ENCODE peak calls at places on chromosomes 5 and 9, in six cellular contexts. One of them, this sample, is unnamed.

GRCh38 chr5:67542489-67542888 is 345.9 kb upstream of the CD180 start:
- DNase-seq in mesenchymal stem cell: no peak
- DNase-seq in H9: no peak
- DNase-seq in H1: no peak
- DNase-seq in IMR-90: no peak
- DNase-seq in trophoblast cell: no peak
- DNase-seq in this sample: no peak

GRCh38 chr9:17349816-17350215 is 215.0 kb downstream of the CNTLN start:
- DNase-seq in mesenchymal stem cell: peak; percentile 32
- DNase-seq in H9: no peak
- DNase-seq in H1: no peak
- DNase-seq in IMR-90: peak; percentile 71
- DNase-seq in trophoblast cell: no peak
- DNase-seq in this sample: no peak

GRCh38 chr5:170262061-170262764 is 29.4 kb downstream of the C5orf58 start:
- DNase-seq in mesenchymal stem cell: no peak
- DNase-seq in H9: no peak
- DNase-seq in H1: no peak
- DNase-seq in IMR-90: no peak
- DNase-seq in trophoblast cell: no peak
- DNase-seq in this sample: no peak

GRCh38 chr9:111833941-111834340 is 39.2 kb upstream of the SHOC1 start:
- DNase-seq in mesenchymal stem cell: peak; percentile 59
- DNase-seq in H9: no peak
- DNase-seq in H1: no peak
- DNase-seq in IMR-90: peak; percentile 77
- DNase-seq in trophoblast cell: peak; percentile 85
- DNase-seq in this sample: no peak

GRCh38 chr9:123660691-123661090 is 269.2 kb downstream of the DENND1A start:
- DNase-seq in mesenchymal stem cell: no peak
- DNase-seq in H9: no peak
- DNase-seq in H1: no peak
- DNase-seq in IMR-90: no peak
- DNase-seq in trophoblast cell: peak; percentile 78
- DNase-seq in this sample: no peak

GRCh38 chr5:159777049-159777448 is 139.2 kb upstream of the ADRA1B start:
- DNase-seq in mesenchymal stem cell: no peak
- DNase-seq in H9: no peak
- DNase-seq in H1: no peak
- DNase-seq in IMR-90: peak; percentile 12
- DNase-seq in trophoblast cell: no peak
- DNase-seq in this sample: no peak

GRCh38 chr5:172463031-172463430 is 8.7 kb upstream of the SH3PXD2B start:
- DNase-seq in mesenchymal stem cell: no peak
- DNase-seq in H9: no peak
- DNase-seq in H1: no peak
- DNase-seq in IMR-90: no peak
- DNase-seq in trophoblast cell: no peak
- DNase-seq in this sample: no peak

GRCh38 chr5:63555874-63556273 is 406.4 kb downstream of the HTR1A start:
- DNase-seq in mesenchymal stem cell: no peak
- DNase-seq in H9: no peak
- DNase-seq in H1: no peak
- DNase-seq in IMR-90: no peak
- DNase-seq in trophoblast cell: no peak
- DNase-seq in this sample: no peak

GRCh38 chr9:95409650-95410426 is 92.3 kb upstream of the FANCC start:
- DNase-seq in mesenchymal stem cell: peak; percentile 94
- DNase-seq in H9: no peak
- DNase-seq in H1: no peak
- DNase-seq in IMR-90: peak; percentile 90
- DNase-seq in trophoblast cell: peak; percentile 50
- DNase-seq in this sample: no peak

GRCh38 chr9:35696520-35697215 is 6.9 kb upstream of the TPM2 start:
- DNase-seq in mesenchymal stem cell: peak; percentile 61
- DNase-seq in H9: peak; percentile 80
- DNase-seq in H1: no peak
- DNase-seq in IMR-90: peak; percentile 40
- DNase-seq in trophoblast cell: peak; percentile 80
- DNase-seq in this sample: no peak

GRCh38 chr9:121217609-121218292 is 16.1 kb upstream of the RAB14 start:
- DNase-seq in mesenchymal stem cell: no peak
- DNase-seq in H9: no peak
- DNase-seq in H1: no peak
- DNase-seq in IMR-90: peak; percentile 83
- DNase-seq in trophoblast cell: no peak
- DNase-seq in this sample: no peak

GRCh38 chr9:21993893-21994525 is at the start of gene CDKN2A:
- DNase-seq in mesenchymal stem cell: peak; percentile 79
- DNase-seq in H9: peak; percentile 60
- DNase-seq in H1: no peak
- DNase-seq in IMR-90: peak; percentile 31
- DNase-seq in trophoblast cell: peak; percentile 53
- DNase-seq in this sample: no peak

GRCh38 chr9:129331772-129332512 is 153.9 kb upstream of the IER5L start:
- DNase-seq in mesenchymal stem cell: no peak
- DNase-seq in H9: no peak
- DNase-seq in H1: no peak
- DNase-seq in IMR-90: no peak
- DNase-seq in trophoblast cell: no peak
- DNase-seq in this sample: no peak

GRCh38 chr5:42570946-42571625 is 147.8 kb downstream of the GHR start:
- DNase-seq in mesenchymal stem cell: peak; percentile 15
- DNase-seq in H9: no peak
- DNase-seq in H1: no peak
- DNase-seq in IMR-90: peak; percentile 1
- DNase-seq in trophoblast cell: no peak
- DNase-seq in this sample: no peak

GRCh38 chr5:30638899-30639298 is 554.6 kb upstream of the CDH6 start:
- DNase-seq in mesenchymal stem cell: no peak
- DNase-seq in H9: no peak
- DNase-seq in H1: no peak
- DNase-seq in IMR-90: no peak
- DNase-seq in trophoblast cell: no peak
- DNase-seq in this sample: no peak

GRCh38 chr9:135415586-135415985 is 64.0 kb upstream of the PPP1R26 start:
- DNase-seq in mesenchymal stem cell: no peak
- DNase-seq in H9: no peak
- DNase-seq in H1: no peak
- DNase-seq in IMR-90: no peak
- DNase-seq in trophoblast cell: no peak
- DNase-seq in this sample: no peak

GRCh38 chr9:22036866-22037626 is 27.9 kb upstream of the CDKN2B start:
- DNase-seq in mesenchymal stem cell: peak; percentile 45
- DNase-seq in H9: no peak
- DNase-seq in H1: no peak
- DNase-seq in IMR-90: peak; percentile 48
- DNase-seq in trophoblast cell: peak; percentile 71
- DNase-seq in this sample: no peak

GRCh38 chr5:94463739-94464138 is 154.7 kb downstream of the KIAA0825 start:
- DNase-seq in mesenchymal stem cell: no peak
- DNase-seq in H9: no peak
- DNase-seq in H1: no peak
- DNase-seq in IMR-90: peak; percentile 24
- DNase-seq in trophoblast cell: no peak
- DNase-seq in this sample: no peak

GRCh38 chr5:118533923-118534322 is 454.4 kb downstream of the DTWD2 start:
- DNase-seq in mesenchymal stem cell: no peak
- DNase-seq in H9: no peak
- DNase-seq in H1: no peak
- DNase-seq in IMR-90: no peak
- DNase-seq in trophoblast cell: no peak
- DNase-seq in this sample: no peak

GRCh38 chr9:78601957-78602565 is 305.1 kb downstream of the PSAT1 start:
- DNase-seq in mesenchymal stem cell: peak; percentile 45
- DNase-seq in H9: no peak
- DNase-seq in H1: no peak
- DNase-seq in IMR-90: peak; percentile 66
- DNase-seq in trophoblast cell: peak; percentile 74
- DNase-seq in this sample: peak; percentile 42

GRCh38 chr5:8908055-8908683 is 637.7 kb downstream of the SEMA5A start:
- DNase-seq in mesenchymal stem cell: peak; percentile 60
- DNase-seq in H9: peak; percentile 72
- DNase-seq in H1: peak; percentile 68
- DNase-seq in IMR-90: peak; percentile 43
- DNase-seq in trophoblast cell: peak; percentile 42
- DNase-seq in this sample: peak; percentile 27

GRCh38 chr5:136811551-136811950 is 446.2 kb upstream of the TRPC7 start:
- DNase-seq in mesenchymal stem cell: peak; percentile 84
- DNase-seq in H9: no peak
- DNase-seq in H1: no peak
- DNase-seq in IMR-90: peak; percentile 86
- DNase-seq in trophoblast cell: no peak
- DNase-seq in this sample: no peak

GRCh38 chr9:137494550-137495351 is 35.6 kb upstream of the NSMF start:
- DNase-seq in mesenchymal stem cell: no peak
- DNase-seq in H9: no peak
- DNase-seq in H1: no peak
- DNase-seq in IMR-90: no peak
- DNase-seq in trophoblast cell: peak; percentile 9
- DNase-seq in this sample: no peak

GRCh38 chr9:125260564-125260963 is 1.1 kb upstream of the GAPVD1 start:
- DNase-seq in mesenchymal stem cell: no peak
- DNase-seq in H9: no peak
- DNase-seq in H1: no peak
- DNase-seq in IMR-90: peak; percentile 54
- DNase-seq in trophoblast cell: no peak
- DNase-seq in this sample: no peak

GRCh38 chr5:105940181-105940580 is 1730.6 kb downstream of the EFNA5 start:
- DNase-seq in mesenchymal stem cell: no peak
- DNase-seq in H9: no peak
- DNase-seq in H1: no peak
- DNase-seq in IMR-90: no peak
- DNase-seq in trophoblast cell: no peak
- DNase-seq in this sample: no peak

GRCh38 chr5:135833521-135833920 is 942 bp upstream of the SLC25A48 start:
- DNase-seq in mesenchymal stem cell: no peak
- DNase-seq in H9: peak; percentile 21
- DNase-seq in H1: no peak
- DNase-seq in IMR-90: no peak
- DNase-seq in trophoblast cell: no peak
- DNase-seq in this sample: no peak

GRCh38 chr5:67605730-67606585 is 409.4 kb upstream of the CD180 start:
- DNase-seq in mesenchymal stem cell: no peak
- DNase-seq in H9: no peak
- DNase-seq in H1: no peak
- DNase-seq in IMR-90: no peak
- DNase-seq in trophoblast cell: no peak
- DNase-seq in this sample: no peak

GRCh38 chr9:38177680-38178079 is 108.7 kb upstream of the SHB start:
- DNase-seq in mesenchymal stem cell: no peak
- DNase-seq in H9: no peak
- DNase-seq in H1: no peak
- DNase-seq in IMR-90: no peak
- DNase-seq in trophoblast cell: no peak
- DNase-seq in this sample: no peak

GRCh38 chr5:60334281-60334713 is 365.7 kb downstream of the DEPDC1B start:
- DNase-seq in mesenchymal stem cell: peak; percentile 87
- DNase-seq in H9: no peak
- DNase-seq in H1: no peak
- DNase-seq in IMR-90: peak; percentile 65
- DNase-seq in trophoblast cell: peak; percentile 8
- DNase-seq in this sample: no peak

GRCh38 chr5:126594077-126594476 is 942 bp downstream of the ALDH7A1 start:
- DNase-seq in mesenchymal stem cell: peak; percentile 21
- DNase-seq in H9: no peak
- DNase-seq in H1: no peak
- DNase-seq in IMR-90: peak; percentile 17
- DNase-seq in trophoblast cell: peak; percentile 93
- DNase-seq in this sample: no peak

GRCh38 chr5:134142088-134142487 is 27.6 kb downstream of the TCF7 start:
- DNase-seq in mesenchymal stem cell: no peak
- DNase-seq in H9: peak; percentile 6
- DNase-seq in H1: no peak
- DNase-seq in IMR-90: no peak
- DNase-seq in trophoblast cell: no peak
- DNase-seq in this sample: no peak

DNA sequence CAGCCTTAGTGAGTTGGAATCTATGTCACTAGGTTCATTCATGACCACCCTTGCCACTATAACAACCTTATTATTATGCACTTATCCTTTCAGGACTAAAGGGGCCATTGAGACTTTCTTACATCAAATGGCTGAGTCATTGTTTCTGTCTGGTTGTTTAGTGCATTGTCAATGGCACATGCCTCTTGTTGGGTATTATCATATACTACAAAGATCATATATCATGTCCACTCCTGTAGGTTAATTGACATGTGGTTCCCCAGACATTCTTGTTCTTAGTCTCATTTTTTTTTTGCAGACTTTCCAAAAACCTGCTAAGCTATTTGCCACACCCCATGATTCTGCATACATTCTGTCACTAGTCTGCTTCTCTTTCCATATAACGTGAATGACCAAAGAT is 66.7 kb upstream of the PRDM9 start:
- DNase-seq in mesenchymal stem cell: no peak
- DNase-seq in H9: no peak
- DNase-seq in H1: no peak
- DNase-seq in IMR-90: no peak
- DNase-seq in trophoblast cell: no peak
- DNase-seq in this sample: no peak
- H3K14ac ChIP-seq in mesenchymal stem cell: no peak overlapping the region
- H3K14ac ChIP-seq in H9: no peak overlapping the region
- H3K14ac ChIP-seq in H1: no peak overlapping the region
- H3K14ac ChIP-seq in IMR-90: no peak overlapping the region
- H3K14ac ChIP-seq in trophoblast cell: no peak overlapping the region
- H3K14ac ChIP-seq in this sample: no peak overlapping the region

GRCh38 chr5:143226361-143226760 is 177.1 kb downstream of the NR3C1 start:
- DNase-seq in mesenchymal stem cell: no peak
- DNase-seq in H9: no peak
- DNase-seq in H1: no peak
- DNase-seq in IMR-90: no peak
- DNase-seq in trophoblast cell: peak; percentile 88
- DNase-seq in this sample: no peak
- H3K14ac ChIP-seq in mesenchymal stem cell: no peak overlapping the region
- H3K14ac ChIP-seq in H9: no peak overlapping the region
- H3K14ac ChIP-seq in H1: no peak overlapping the region
- H3K14ac ChIP-seq in IMR-90: no peak overlapping the region
- H3K14ac ChIP-seq in trophoblast cell: no peak overlapping the region
- H3K14ac ChIP-seq in this sample: no peak overlapping the region

GRCh38 chr9:76443887-76444286 is 15.1 kb upstream of the GCNT1 start:
- DNase-seq in mesenchymal stem cell: no peak
- DNase-seq in H9: no peak
- DNase-seq in H1: no peak
- DNase-seq in IMR-90: no peak
- DNase-seq in trophoblast cell: no peak
- DNase-seq in this sample: no peak
- H3K14ac ChIP-seq in mesenchymal stem cell: no peak overlapping the region
- H3K14ac ChIP-seq in H9: no peak overlapping the region
- H3K14ac ChIP-seq in H1: no peak overlapping the region
- H3K14ac ChIP-seq in IMR-90: no peak overlapping the region
- H3K14ac ChIP-seq in trophoblast cell: no peak overlapping the region
- H3K14ac ChIP-seq in this sample: no peak overlapping the region

DNA sequence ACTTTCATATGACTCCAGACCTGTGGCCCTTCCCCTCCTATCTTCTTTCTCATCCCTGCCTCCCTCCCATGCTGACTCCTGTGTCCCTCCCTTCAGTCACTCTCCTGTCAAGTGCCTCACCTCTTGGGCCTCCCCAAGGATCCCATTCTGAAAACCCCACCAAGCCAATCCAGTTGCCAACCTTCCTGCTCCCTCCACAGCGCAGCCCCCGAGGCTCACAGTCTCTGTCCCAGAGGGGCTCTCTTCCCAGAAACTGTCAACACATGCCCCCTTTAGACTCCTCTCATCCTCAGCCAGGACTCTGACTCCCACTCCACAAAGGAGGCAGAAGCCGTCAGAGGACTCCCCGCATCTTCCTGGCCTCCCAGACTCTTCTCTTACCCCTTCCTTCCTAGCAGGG is 30.8 kb downstream of the ACSL6 start:
- DNase-seq in mesenchymal stem cell: no peak
- DNase-seq in H9: no peak
- DNase-seq in H1: no peak
- DNase-seq in IMR-90: no peak
- DNase-seq in trophoblast cell: no peak
- DNase-seq in this sample: no peak
- H3K14ac ChIP-seq in mesenchymal stem cell: no peak overlapping the region
- H3K14ac ChIP-seq in H9: no peak overlapping the region
- H3K14ac ChIP-seq in H1: no peak overlapping the region
- H3K14ac ChIP-seq in IMR-90: no peak overlapping the region
- H3K14ac ChIP-seq in trophoblast cell: no peak overlapping the region
- H3K14ac ChIP-seq in this sample: no peak overlapping the region